ENCODE peak calls at places on chromosomes 5 and 9, in eight cellular contexts. X, F, D, V, C, B, Y and L are unnamed samples.

GRCh38 chr5:139462582-139463276 is at the start of gene ECSCR:
- DNase-seq in V (no peak), F (no peak), Y (peak; percentile 39), B (peak; percentile 64), C (peak; percentile 56), X (no peak), D (no peak), L (peak; percentile 57)

GRCh38 chr9:97559111-97559514 is 57.6 kb downstream of the TMOD1 start:
- DNase-seq in C (no peak), D (no peak), B (no peak), Y (no peak), V (no peak), F (no peak), X (peak; percentile 42), L (no peak)

GRCh38 chr5:74408150-74409043 is 232.1 kb downstream of the ENC1 start:
- DNase-seq in F (peak; percentile 25), Y (peak; percentile 96), V (no peak), X (no peak), C (no peak), D (no peak), B (peak; percentile 41), L (no peak)

GRCh38 chr5:149135536-149136201 is 5.6 kb upstream of the ABLIM3 start:
- DNase-seq in B (peak; percentile 47), X (peak; percentile 92), C (no peak), F (no peak), V (peak; percentile 56), D (no peak), Y (no peak), L (peak; percentile 80)

GRCh38 chr5:39578887-39579497 is 154.2 kb upstream of the DAB2 start:
- DNase-seq in C (no peak), V (no peak), B (peak; percentile 58), X (peak; percentile 49), Y (no peak), F (peak; percentile 32), D (no peak), L (peak; percentile 68)

GRCh38 chr5:110115485-110115884 is 425.8 kb downstream of the MAN2A1 start:
- DNase-seq in F (no peak), D (no peak), Y (no peak), V (no peak), X (no peak), C (no peak), B (no peak), L (peak; percentile 7)

GRCh38 chr9:12849486-12850010 is 74.7 kb downstream of the LURAP1L start:
- DNase-seq in C (no peak), V (no peak), Y (no peak), D (no peak), F (no peak), X (peak; percentile 45), B (no peak), L (no peak)

GRCh38 chr5:89951876-89952275 is 457.7 kb downstream of the CETN3 start:
- DNase-seq in C (no peak), F (no peak), D (no peak), B (no peak), X (no peak), V (no peak), Y (no peak), L (no peak)

GRCh38 chr5:169071-169727 is 22.1 kb upstream of the LRRC14B start:
- DNase-seq in X (peak; percentile 83), F (no peak), C (peak; percentile 78), V (peak; percentile 13), D (no peak), Y (no peak), B (peak; percentile 94), L (peak; percentile 52)

GRCh38 chr9:73143606-73144328 is 7.9 kb upstream of the ANXA1 start:
- DNase-seq in B (peak; percentile 91), C (no peak), F (peak; percentile 75), D (no peak), X (peak; percentile 88), Y (no peak), V (no peak), L (peak; percentile 90)

GRCh38 chr5:110809006-110809405 is 70.2 kb downstream of the SLC25A46 start:
- DNase-seq in X (peak; percentile 15), D (no peak), Y (no peak), V (no peak), F (no peak), B (no peak), C (no peak), L (no peak)

DNA sequence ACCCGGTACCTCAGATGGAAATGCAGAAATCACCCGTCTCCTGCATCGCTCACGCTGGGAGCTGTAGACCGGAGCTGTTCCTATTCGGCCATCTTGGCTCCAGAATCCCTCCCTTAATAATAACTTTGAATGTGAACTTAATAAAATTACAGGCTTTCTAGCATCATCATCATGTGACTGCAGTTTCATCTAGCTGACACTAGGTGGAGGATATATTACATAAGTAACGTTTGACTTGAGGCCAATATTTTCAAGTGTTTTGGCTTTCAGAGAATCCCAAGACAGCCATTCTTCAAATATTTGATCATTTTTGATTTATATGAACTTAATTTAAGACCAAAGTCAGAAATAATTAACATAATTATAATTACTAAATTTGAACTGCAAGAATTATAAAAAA is 474.9 kb upstream of the CDH10 start:
- DNase-seq in F (peak; percentile 59), Y (peak; percentile 1), C (no peak), X (no peak), B (no peak), D (no peak), V (no peak), L (peak; percentile 1)
- H3K4me3 ChIP-seq in F (no peak overlapping the region), Y (no peak overlapping the region), C (no peak overlapping the region), X (no peak overlapping the region), B (no peak overlapping the region), D (no peak overlapping the region), V (no peak overlapping the region), L (no peak overlapping the region)

GRCh38 chr5:172911976-172912375 is 47.2 kb upstream of the RPL26L1 start:
- DNase-seq in F (no peak), V (no peak), C (no peak), B (no peak), D (no peak), X (no peak), Y (no peak), L (no peak)

GRCh38 chr5:172909931-172910502 is 49.2 kb upstream of the RPL26L1 start:
- DNase-seq in V (no peak), D (no peak), F (no peak), Y (no peak), C (no peak), X (peak; percentile 100), B (peak; percentile 51), L (peak; percentile 96)

GRCh38 chr5:172911628-172911880 is 47.7 kb upstream of the RPL26L1 start:
- DNase-seq in C (no peak), X (no peak), F (no peak), Y (no peak), V (no peak), B (no peak), D (no peak), L (no peak)

GRCh38 chr5:172913117-172913850 is 45.9 kb upstream of the RPL26L1 start:
- DNase-seq in F (no peak), C (no peak), Y (no peak), V (no peak), B (peak; percentile 27), X (no peak), D (no peak), L (no peak)

DNA sequence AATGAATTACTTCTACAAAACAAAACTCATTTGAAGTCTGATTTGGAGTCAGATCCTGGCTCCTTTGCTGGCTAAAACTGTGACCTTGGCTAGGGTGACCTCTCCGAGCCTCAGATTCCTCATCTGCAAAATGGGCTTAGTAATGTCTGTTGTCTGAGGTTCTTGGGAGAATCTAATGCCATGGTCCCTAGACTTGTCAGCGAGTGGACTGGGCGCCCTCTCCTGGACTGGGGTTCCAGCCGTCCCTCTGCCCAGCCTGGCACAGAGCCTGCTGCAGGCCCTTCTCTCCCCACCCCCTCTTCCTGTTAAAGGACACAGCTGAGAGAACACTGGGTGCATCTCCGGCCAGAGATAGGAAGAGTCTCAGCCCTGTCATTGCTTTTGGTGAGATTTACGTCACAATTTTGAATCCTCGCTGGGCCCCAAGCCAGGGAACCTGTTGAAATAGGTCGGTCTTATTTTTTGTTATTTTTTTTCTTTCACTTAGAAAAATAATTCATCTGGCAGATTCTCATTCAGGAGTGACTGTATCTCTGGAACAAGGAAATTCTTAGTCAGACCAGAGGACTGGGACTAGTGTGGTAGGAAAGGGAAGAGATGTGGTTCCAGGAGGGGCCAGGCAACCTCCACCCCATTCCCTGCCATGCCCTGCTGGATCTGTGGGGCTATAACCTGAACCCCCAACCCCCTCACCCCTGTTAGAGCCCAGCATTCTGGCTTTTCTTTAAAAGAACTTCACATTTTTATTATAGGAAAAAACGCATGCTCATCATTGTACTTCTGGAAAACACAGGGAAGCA is 48.2 kb upstream of the RPL26L1 start:
- DNase-seq in F (peak; percentile 55), V (peak; percentile 76), C (peak; percentile 66), D (peak; percentile 61), X (peak; percentile 96), B (peak; percentile 92), Y (peak; percentile 27), L (peak; percentile 99)
- TF ChIP-seq CTCF in F (peak; percentile 32), V (peak; percentile 14), C (no peak), D (peak; percentile 37), X (peak; percentile 53), B (peak; percentile 53), Y (peak; percentile 62), L (peak; percentile 58)

GRCh38 chr9:6658628-6659353 is 13.3 kb upstream of the GLDC start:
- DNase-seq in X (no peak), Y (no peak), B (no peak), D (no peak), F (no peak), C (no peak), V (no peak), L (no peak)

GRCh38 chr9:6656901-6657300 is 11.4 kb upstream of the GLDC start:
- DNase-seq in Y (no peak), X (no peak), V (no peak), D (no peak), F (no peak), C (no peak), B (no peak), L (no peak)

GRCh38 chr9:6660512-6660911 is 15.0 kb upstream of the GLDC start:
- DNase-seq in C (no peak), X (no peak), V (no peak), F (no peak), Y (no peak), D (no peak), B (no peak), L (no peak)

GRCh38 chr9:6655036-6655435 is 9.5 kb upstream of the GLDC start:
- DNase-seq in V (no peak), D (no peak), C (no peak), Y (no peak), B (no peak), X (no peak), F (no peak), L (no peak)
- H3K4me3 ChIP-seq in V (no peak overlapping the region), D (no peak overlapping the region), C (no peak overlapping the region), Y (no peak overlapping the region), B (no peak overlapping the region), X (no peak overlapping the region), F (no peak overlapping the region), L (no peak overlapping the region)

DNA sequence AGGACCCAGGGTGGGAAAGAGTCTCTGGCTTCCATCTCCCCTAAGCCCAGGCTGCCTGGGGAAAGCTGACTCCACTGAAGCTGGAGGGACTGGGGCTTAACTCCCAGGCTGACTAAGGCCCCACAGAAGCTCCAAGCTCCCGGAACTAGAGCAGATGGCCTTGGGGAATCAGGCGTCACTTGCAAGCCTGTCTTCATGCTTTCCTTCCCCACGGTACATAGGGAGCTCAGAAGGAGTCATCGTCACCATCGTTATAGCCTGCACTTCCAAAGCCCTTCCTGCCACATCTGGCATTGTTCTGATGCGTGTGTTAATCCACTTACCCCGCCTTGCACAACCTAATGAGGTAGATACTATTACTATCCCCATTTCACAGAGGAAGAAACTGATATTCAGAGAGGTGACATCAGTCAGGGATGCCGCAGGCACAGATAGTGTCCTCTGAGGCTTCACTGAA is 11.5 kb downstream of the AQP3 start:
- DNase-seq in X (no peak), V (no peak), B (no peak), D (no peak), Y (no peak), C (no peak), F (no peak), L (no peak)
- TF ChIP-seq CTCF in X (no peak), V (no peak), B (no peak), D (no peak), Y (no peak), C (no peak), F (no peak), L (no peak)